ENCODE peak calls at places on chromosomes 4 and X, in six cellular contexts. C is mammary epithelial cell; I is colonic mucosa; A is adrenal gland; D is AG10803; L is CD8-positive, alpha-beta T cell. M is an unnamed sample.

GRCh38 chrX:15617111-15617510 is 16.4 kb upstream of the ACE2 start:
- DNase-seq in C (peak), A (no peak), I (no peak), D (no peak), L (no peak), M (no peak)

GRCh38 chrX:21167028-21167427 is 207.2 kb upstream of the CNKSR2 start:
- DNase-seq in I (no peak), D (no peak), C (no peak), L (no peak), A (no peak), M (no peak)

GRCh38 chrX:148914783-148915182 is 414.4 kb downstream of the AFF2 start:
- DNase-seq in I (no peak), L (no peak), C (no peak), A (no peak), D (no peak), M (no peak)

GRCh38 chrX:135328421-135329005 is 19.2 kb downstream of the ETDC start:
- DNase-seq in D (peak), C (peak), A (no peak), I (no peak), L (no peak), M (no peak)

GRCh38 chr4:122785099-122785498 is 41.5 kb upstream of the FGF2 start:
- DNase-seq in A (no peak), L (no peak), D (no peak), C (no peak), I (no peak), M (no peak)

GRCh38 chr4:13347517-13348125 is 136.5 kb downstream of the RAB28 start:
- DNase-seq in L (no peak), D (peak), A (no peak), I (no peak), C (peak), M (peak)

GRCh38 chr4:153789741-153790651 is 1.1 kb upstream of the SFRP2 start:
- DNase-seq in C (no peak), L (no peak), I (no peak), A (no peak), D (peak), M (no peak)

GRCh38 chrX:97310373-97310772 is 426.7 kb downstream of the RPA4 start:
- DNase-seq in D (no peak), A (no peak), I (no peak), L (no peak), C (peak), M (no peak)

GRCh38 chr4:67207941-67208441 is 337.3 kb downstream of the CENPC start:
- DNase-seq in C (no peak), I (no peak), A (no peak), L (no peak), D (no peak), M (no peak)

GRCh38 chr4:173769568-173769967 is 239.5 kb upstream of the HAND2 start:
- DNase-seq in D (no peak), A (no peak), L (no peak), C (no peak), I (no peak), M (peak)

GRCh38 chr4:81380364-81380853 is 91.3 kb downstream of the RASGEF1B start:
- DNase-seq in L (no peak), C (no peak), D (no peak), A (no peak), I (no peak), M (no peak)

GRCh38 chrX:19697416-19697815 is 182.1 kb upstream of the MAP3K15 start:
- DNase-seq in L (no peak), C (peak), A (no peak), D (no peak), I (no peak), M (no peak)

GRCh38 chr4:73917081-73917501 is 47.9 kb downstream of the CXCL1 start:
- DNase-seq in L (no peak), C (peak), I (no peak), A (no peak), D (peak), M (peak)

GRCh38 chr4:24664956-24665355 is 80.6 kb upstream of the DHX15 start:
- DNase-seq in A (no peak), L (no peak), I (no peak), C (peak), D (peak), M (peak)

GRCh38 chrX:49627030-49627777 is 28.4 kb downstream of the GAGE1 start:
- DNase-seq in D (peak), L (peak), I (no peak), A (peak), C (peak), M (no peak)

GRCh38 chr4:73446336-73446938 is 10.4 kb downstream of the AFP start:
- DNase-seq in L (no peak), A (no peak), C (peak), D (peak), I (no peak), M (peak)

GRCh38 chr4:74258949-74259348 is 49.3 kb upstream of the EPGN start:
- DNase-seq in I (peak), L (no peak), C (no peak), A (peak), D (no peak), M (peak)

GRCh38 chrX:54695231-54695630 is 102.8 kb downstream of the ITIH6 start:
- DNase-seq in I (no peak), A (no peak), L (no peak), C (peak), D (no peak), M (peak)

GRCh38 chr4:171203425-171203824 is 609.8 kb upstream of the GALNTL6 start:
- DNase-seq in L (no peak), A (no peak), D (no peak), I (no peak), C (peak), M (no peak)

GRCh38 chrX:43386872-43387271 is 269.2 kb upstream of the MAOA start:
- DNase-seq in L (no peak), C (peak), A (no peak), D (no peak), I (no peak), M (no peak)

GRCh38 chr4:142473218-142473959 is 372.7 kb downstream of the INPP4B start:
- DNase-seq in L (no peak), C (peak), A (no peak), I (no peak), D (no peak), M (no peak)

GRCh38 chrX:152733261-152733975 is at the start of the genes CSAG1 and MAGEA12:
- DNase-seq in D (no peak), A (no peak), L (no peak), C (no peak), I (no peak), M (no peak)

GRCh38 chr4:95715830-95716229 is 124.1 kb upstream of the PDHA2 start:
- DNase-seq in L (no peak), D (no peak), A (no peak), I (no peak), C (peak), M (no peak)

GRCh38 chrX:371907-372306 is 14.8 kb downstream of the PPP2R3B start:
- DNase-seq in D (no peak), L (no peak), A (no peak), C (no peak), I (no peak), M (no peak)
- H3K4me3 ChIP-seq in D (no peak), L (no peak), A (no peak), C (no peak), I (no peak), M (no peak)

GRCh38 chrX:1551959-1552546 is 15.1 kb upstream of the P2RY8 start:
- DNase-seq in I (no peak), L (no peak), C (no peak), A (no peak), D (no peak), M (no peak)
- TF ChIP-seq CTCF in I (no peak), L (peak), C (no peak), A (no peak), D (no peak), M (no peak)

DNA sequence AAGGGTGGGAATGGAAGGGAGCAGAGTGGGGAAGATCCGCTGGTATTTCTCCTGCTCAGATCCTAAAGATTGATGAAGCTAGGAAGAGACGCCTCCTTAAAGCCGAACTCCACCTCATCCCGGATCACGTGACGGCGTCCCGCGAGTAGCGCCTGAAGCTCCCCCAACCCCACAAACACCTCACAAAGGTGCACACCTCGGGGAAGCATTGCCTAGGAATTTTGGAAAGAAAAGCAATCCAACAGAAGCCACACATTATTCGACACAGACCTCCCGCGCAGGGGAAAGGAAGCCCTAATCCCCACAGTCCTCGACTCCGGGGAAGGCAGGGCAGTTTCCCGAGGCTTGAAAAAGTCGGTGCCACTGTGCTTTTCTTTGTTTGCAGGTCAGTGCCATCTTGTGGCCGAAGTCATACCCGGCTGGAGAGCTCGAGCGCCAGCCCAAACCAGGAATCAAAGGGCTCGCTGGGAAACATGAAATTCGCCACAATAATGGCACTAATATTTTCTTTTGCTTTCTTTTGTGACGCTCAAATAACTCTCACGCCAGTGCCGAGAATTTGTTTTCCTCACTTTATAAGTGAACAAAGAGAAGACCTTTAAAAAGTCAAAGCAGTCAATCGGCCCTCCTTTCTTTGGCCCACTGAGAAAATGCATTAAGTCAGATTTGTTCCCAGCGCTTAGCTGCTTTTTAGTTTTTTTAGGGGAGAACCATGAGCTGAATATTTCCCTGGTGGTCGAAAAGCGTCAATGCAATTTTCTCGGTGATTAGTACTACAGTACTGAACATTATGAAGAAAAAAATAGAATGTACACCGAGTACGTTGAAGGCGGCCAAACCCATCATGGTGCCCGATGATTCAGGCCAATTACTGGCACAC is at the start of gene NPY1R:
- DNase-seq in L (no peak), C (peak), A (peak), D (peak), I (peak), M (peak)
- H3K4me3 ChIP-seq in L (peak), C (peak), A (peak), D (peak), I (peak), M (peak)

GRCh38 chr4:176102414-176102813 is 36.8 kb downstream of the WDR17 start:
- DNase-seq in L (no peak), A (no peak), I (no peak), C (no peak), D (no peak), M (no peak)

DNA sequence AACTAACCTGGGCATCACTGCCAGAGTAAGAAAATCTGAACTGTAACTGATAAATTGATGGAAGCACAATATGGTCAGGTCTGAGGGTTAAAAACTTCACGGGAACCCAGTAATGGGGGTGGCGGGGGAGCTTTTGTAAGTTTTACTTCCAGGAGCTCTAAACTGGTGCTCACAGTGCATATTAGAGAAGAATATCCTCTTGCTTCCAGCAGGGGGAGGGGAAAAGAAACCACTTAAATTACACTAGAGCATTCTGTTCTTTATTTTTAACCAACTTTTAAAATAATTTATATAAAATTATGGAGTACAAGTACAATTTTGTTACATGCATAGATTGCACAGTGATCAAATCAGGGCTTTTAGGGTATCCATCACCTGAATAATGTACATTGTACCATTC is 33.7 kb downstream of the WDR17 start:
- DNase-seq in I (no peak), L (no peak), C (no peak), A (no peak), D (no peak), M (peak)
- TF ChIP-seq CTCF in I (no peak), L (no peak), C (peak), A (no peak), D (no peak), M (peak)

GRCh38 chr4:84917087-84917821 is 49.2 kb downstream of the WDFY3 start:
- DNase-seq in I (no peak), D (no peak), C (no peak), L (no peak), A (no peak), M (no peak)

GRCh38 chr4:84914686-84915395 is 51.6 kb downstream of the WDFY3 start:
- DNase-seq in L (no peak), C (no peak), I (no peak), A (no peak), D (no peak), M (peak)

GRCh38 chr4:84915396-84915780 is 51.1 kb downstream of the WDFY3 start:
- DNase-seq in D (no peak), C (no peak), I (no peak), A (no peak), L (no peak), M (peak)

GRCh38 chr4:84917869-84918600 is 48.5 kb downstream of the WDFY3 start:
- DNase-seq in L (no peak), D (no peak), A (no peak), C (no peak), I (no peak), M (no peak)

DNA sequence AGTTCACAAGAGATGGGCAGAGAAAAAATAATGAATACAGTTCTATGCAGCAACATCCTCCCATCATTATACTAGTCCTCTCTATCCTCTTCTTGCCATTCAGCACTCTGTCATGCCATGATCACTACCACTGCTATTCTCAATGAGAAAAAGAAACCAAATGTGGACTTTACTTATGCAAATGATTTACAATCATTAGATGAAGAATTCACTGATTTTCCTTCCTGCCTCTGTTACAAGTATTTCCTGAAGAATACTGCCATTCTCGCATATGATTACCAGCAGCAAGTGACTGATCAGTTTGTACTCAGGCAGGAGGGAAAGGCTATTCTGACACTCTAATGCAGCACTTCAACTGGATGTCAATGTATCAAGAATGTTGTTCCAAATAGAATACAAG is 50.3 kb downstream of the WDFY3 start:
- DNase-seq in I (no peak), D (no peak), C (no peak), L (no peak), A (no peak), M (no peak)
- H3K4me3 ChIP-seq in I (no peak), D (no peak), C (no peak), L (no peak), A (no peak), M (no peak)

GRCh38 chr4:90293320-90293719 is 166.1 kb downstream of the CCSER1 start:
- DNase-seq in C (no peak), I (no peak), L (no peak), D (peak), A (no peak), M (peak)
- TF ChIP-seq CTCF in C (peak), I (peak), L (no peak), D (peak), A (peak), M (peak)

GRCh38 chr4:85722806-85723205 is 247.9 kb downstream of the ARHGAP24 start:
- DNase-seq in I (no peak), D (peak), C (no peak), A (no peak), L (no peak), M (no peak)
- H3K4me3 ChIP-seq in I (no peak), D (no peak), C (no peak), A (no peak), L (no peak), M (no peak)